ENCODE peak calls at places on chromosomes 12 and 14, in seven cellular contexts. B is mesenchymal stem cell, G is trophoblast cell, Q is H9, P is neuronal stem cell, O is mesendoderm, Y is H1. C is an unnamed sample.

GRCh38 chr14:24139272-24139934 is 2.0 kb downstream of the EMC9 start:
- DNase-seq in P (no peak), O (no peak), G (no peak), B (no peak), Y (no peak), Q (no peak), C (no peak)

GRCh38 chr12:56300644-56301464 is 724 bp upstream of the CS start:
- DNase-seq in Q (no peak), Y (no peak), G (no peak), O (peak; percentile 16), B (no peak), P (no peak), C (no peak)

GRCh38 chr14:20934148-20934762 is 21.0 kb upstream of the RNASE2 start:
- DNase-seq in O (peak; percentile 78), Q (peak; percentile 85), P (peak; percentile 46), Y (peak; percentile 54), G (no peak), B (peak; percentile 3), C (no peak)

GRCh38 chr12:1500095-1500801 is 94.1 kb downstream of the FBXL14 start:
- DNase-seq in O (peak; percentile 47), Q (no peak), G (no peak), B (peak; percentile 79), Y (no peak), P (no peak), C (peak; percentile 81)

GRCh38 chr12:121005346-121005815 is 10.9 kb downstream of the C12orf43 start:
- DNase-seq in B (peak; percentile 54), G (peak; percentile 23), P (peak; percentile 42), Q (peak; percentile 92), Y (peak; percentile 57), O (peak; percentile 83), C (peak; percentile 23)

GRCh38 chr12:8035440-8036010 is 3.0 kb downstream of the FOXJ2 start:
- DNase-seq in G (peak; percentile 58), O (peak; percentile 49), P (no peak), B (peak; percentile 33), Q (no peak), Y (no peak), C (peak; percentile 57)

GRCh38 chr12:57658890-57659289 is 25.9 kb upstream of the B4GALNT1 start:
- DNase-seq in Q (no peak), P (no peak), B (no peak), O (no peak), Y (no peak), G (no peak), C (no peak)

GRCh38 chr14:68308695-68309094 is 484.2 kb downstream of the ZFP36L1 start:
- DNase-seq in O (no peak), P (no peak), Q (no peak), B (no peak), G (no peak), Y (no peak), C (no peak)

GRCh38 chr14:76768201-76768656 is 7.0 kb downstream of the VASH1 start:
- DNase-seq in P (no peak), O (peak; percentile 83), Q (peak; percentile 76), Y (no peak), G (peak; percentile 45), B (peak; percentile 79), C (no peak)

GRCh38 chr14:73245401-73246325 is 8.4 kb downstream of the PAPLN start:
- DNase-seq in O (no peak), Q (peak; percentile 71), Y (no peak), B (peak; percentile 51), P (no peak), G (peak; percentile 46), C (no peak)

GRCh38 chr12:130973906-130974305 is 20.2 kb downstream of the ADGRD1 start:
- DNase-seq in Y (no peak), B (no peak), Q (no peak), P (no peak), G (no peak), O (no peak), C (no peak)

GRCh38 chr12:131371580-131372475 is 339.1 kb upstream of the SFSWAP start:
- DNase-seq in O (no peak), B (no peak), Y (no peak), P (no peak), Q (no peak), G (no peak), C (no peak)

GRCh38 chr14:99649219-99649618 is 4.3 kb downstream of the HHIPL1 start:
- DNase-seq in O (no peak), B (no peak), P (no peak), Q (no peak), Y (no peak), G (no peak), C (peak; percentile 62)

GRCh38 chr14:91114079-91115065 is 499 bp downstream of the DGLUCY start:
- DNase-seq in P (peak; percentile 92), Q (peak; percentile 93), O (peak; percentile 97), Y (peak; percentile 81), G (peak; percentile 48), B (peak; percentile 81), C (peak; percentile 43)

GRCh38 chr14:20454359-20454644 is 310 bp downstream of the OSGEP start:
- DNase-seq in Q (no peak), G (no peak), Y (peak; percentile 49), B (no peak), P (no peak), O (no peak), C (peak; percentile 82)

GRCh38 chr14:100849432-100849831 is 23.5 kb downstream of the MEG3 start:
- DNase-seq in Q (no peak), P (no peak), G (no peak), O (no peak), B (peak; percentile 80), Y (no peak), C (peak; percentile 36)

GRCh38 chr14:54487771-54488170 is 1.0 kb downstream of the GMFB start:
- DNase-seq in O (peak; percentile 58), G (peak; percentile 7), P (no peak), Q (no peak), Y (no peak), B (peak; percentile 68), C (peak; percentile 53)

GRCh38 chr14:23829736-23830474 is 123.7 kb upstream of the DHRS4 start:
- DNase-seq in Q (no peak), P (no peak), O (peak; percentile 28), B (peak; percentile 73), Y (no peak), G (peak; percentile 56), C (peak; percentile 82)

GRCh38 chr14:26765768-26766550 is 168.1 kb upstream of the NOVA1 start:
- DNase-seq in G (no peak), Q (no peak), O (peak; percentile 9), P (peak; percentile 30), Y (no peak), B (peak; percentile 90), C (peak; percentile 69)

GRCh38 chr12:111341426-111342065 is 27.3 kb downstream of the PHETA1 start:
- DNase-seq in O (no peak), B (no peak), Y (no peak), P (no peak), G (no peak), Q (no peak), C (no peak)

GRCh38 chr12:103547929-103548328 is 39.1 kb upstream of the STAB2 start:
- DNase-seq in O (no peak), Q (no peak), Y (no peak), G (no peak), B (no peak), P (no peak), C (no peak)

GRCh38 chr14:37550511-37550910 is 44.5 kb downstream of the FOXA1 start:
- DNase-seq in B (no peak), Y (no peak), O (no peak), Q (no peak), G (no peak), P (no peak), C (peak; percentile 88)

GRCh38 chr14:95480109-95480886 is 36.2 kb downstream of the SYNE3 start:
- DNase-seq in Y (no peak), P (no peak), O (no peak), G (peak; percentile 89), B (peak; percentile 53), Q (no peak), C (peak; percentile 31)

GRCh38 chr12:29158364-29158763 is 9.3 kb downstream of the FAR2 start:
- DNase-seq in P (no peak), B (peak; percentile 38), O (no peak), G (peak; percentile 44), Q (no peak), Y (no peak), C (no peak)
- H4K8ac ChIP-seq in P (no peak overlapping the region), B (no peak overlapping the region), O (no peak overlapping the region), G (no peak overlapping the region), Q (no peak overlapping the region), Y (no peak overlapping the region), C (no peak overlapping the region)

DNA sequence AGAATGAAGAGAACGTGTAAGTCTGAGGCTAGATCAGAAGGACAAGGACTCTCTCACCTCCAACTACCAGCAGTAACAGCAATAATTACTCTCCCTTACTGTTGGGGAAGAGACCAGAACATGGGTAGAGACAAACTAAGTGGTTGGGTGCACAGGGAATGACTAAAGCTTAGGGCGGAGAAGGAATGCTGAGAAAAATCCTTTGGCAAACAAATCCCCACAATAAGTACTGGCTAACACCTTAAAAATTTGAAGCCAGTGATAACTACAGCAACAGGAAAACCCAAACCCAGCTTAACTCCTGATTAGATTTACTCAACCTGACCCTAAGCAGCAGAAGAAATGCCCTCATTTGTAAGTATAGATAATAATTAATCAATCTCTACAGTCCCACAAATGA is 759.0 kb downstream of the AACS start:
- DNase-seq in Y (no peak), P (no peak), Q (no peak), O (no peak), G (no peak), B (no peak), C (no peak)
- H4K8ac ChIP-seq in Y (no peak overlapping the region), P (no peak overlapping the region), Q (no peak overlapping the region), O (no peak overlapping the region), G (no peak overlapping the region), B (no peak overlapping the region), C (no peak overlapping the region)

GRCh38 chr14:52923902-52924575 is 26.8 kb downstream of the FERMT2 start:
- DNase-seq in Y (no peak), Q (peak; percentile 49), O (peak; percentile 90), G (peak; percentile 37), P (no peak), B (no peak), C (no peak)

GRCh38 chr14:52922656-52923055 is 28.2 kb downstream of the FERMT2 start:
- DNase-seq in O (no peak), Y (no peak), Q (no peak), P (no peak), G (peak; percentile 59), B (peak; percentile 58), C (peak; percentile 69)

GRCh38 chr14:52918486-52918885 is 32.4 kb downstream of the FERMT2 start:
- DNase-seq in O (no peak), P (no peak), B (peak; percentile 80), Q (no peak), G (no peak), Y (no peak), C (peak; percentile 81)

GRCh38 chr14:52919971-52920370 is 30.9 kb downstream of the FERMT2 start:
- DNase-seq in O (no peak), B (no peak), P (no peak), Y (no peak), Q (no peak), G (no peak), C (peak; percentile 54)

GRCh38 chr14:52922059-52922458 is 28.8 kb downstream of the FERMT2 start:
- DNase-seq in G (no peak), Y (no peak), Q (no peak), O (peak; percentile 65), P (no peak), B (no peak), C (no peak)
- H4K8ac ChIP-seq in G (no peak overlapping the region), Y (no peak overlapping the region), Q (no peak overlapping the region), O (no peak overlapping the region), P (no peak overlapping the region), B (no peak overlapping the region), C (no peak overlapping the region)

DNA sequence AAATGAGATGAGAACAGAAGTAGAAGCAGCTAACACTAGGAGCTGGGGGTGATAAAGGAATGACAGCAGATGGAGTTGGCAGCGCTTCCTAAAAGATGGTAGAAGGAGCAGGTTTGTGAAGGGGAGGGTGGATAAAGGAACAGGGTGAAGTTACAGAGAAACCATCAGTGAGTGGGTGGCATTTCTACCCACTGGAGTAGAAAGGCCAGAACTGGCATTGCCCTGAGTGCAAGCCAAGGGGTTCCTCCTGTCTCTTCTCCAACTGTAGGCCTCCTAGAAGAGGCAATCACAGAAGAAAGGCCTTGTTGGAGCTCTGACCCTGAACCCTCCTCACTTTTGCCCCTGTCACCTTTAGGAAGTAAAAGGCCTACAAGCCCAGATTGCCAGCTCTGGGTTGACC is 2.2 kb downstream of the KRT18 start:
- DNase-seq in Q (no peak), B (no peak), G (no peak), O (no peak), Y (no peak), P (no peak), C (no peak)
- H4K8ac ChIP-seq in Q (no peak overlapping the region), B (no peak overlapping the region), G (peak overlapping the region; percentile 3), O (no peak overlapping the region), Y (no peak overlapping the region), P (no peak overlapping the region), C (no peak overlapping the region)